ENCODE peak calls at places on chromosome 13, in six cellular contexts. G, W, A, C, Q and B are unnamed samples. For H3K4me1, the result is how much of the 10 kb centered on the place peaks cover.

GRCh38 chr13:75754936-75755335 is 118.8 kb downstream of the LMO7 start:
- DNase-seq in C (no peak), G (no peak), W (no peak), A (no peak), Q (no peak), B (no peak)

GRCh38 chr13:108834193-108834592 is 204.8 kb downstream of the MYO16 start:
- DNase-seq in W (no peak), G (no peak), Q (no peak), A (no peak), C (peak), B (no peak)

GRCh38 chr13:104831823-104832222 is 1703.6 kb downstream of the EFNB2 start:
- DNase-seq in G (no peak), A (no peak), Q (no peak), C (no peak), W (no peak), B (no peak)

GRCh38 chr13:102555914-102556553 is 40.8 kb upstream of the TPP2 start:
- DNase-seq in G (no peak), Q (peak), W (no peak), A (no peak), C (peak), B (no peak)

GRCh38 chr13:57470491-57470890 is 161.1 kb upstream of the PCDH17 start:
- DNase-seq in W (no peak), Q (no peak), G (no peak), A (no peak), C (no peak), B (no peak)

GRCh38 chr13:112055032-112055416 is 11.9 kb upstream of the SOX1 start:
- DNase-seq in W (no peak), A (no peak), C (no peak), Q (no peak), G (no peak), B (no peak)

GRCh38 chr13:107079423-107080099 is 511.6 kb upstream of the ARGLU1 start:
- DNase-seq in Q (no peak), W (no peak), C (no peak), G (no peak), A (no peak), B (no peak)

GRCh38 chr13:92355213-92355612 is 871.4 kb upstream of the GPC6 start:
- DNase-seq in A (no peak), C (peak), W (no peak), Q (no peak), G (no peak), B (no peak)

GRCh38 chr13:49366841-49367240 is 77.0 kb downstream of the CAB39L start:
- DNase-seq in G (no peak), W (no peak), C (no peak), A (peak), Q (no peak), B (no peak)

GRCh38 chr13:98873377-98874028 is 104.4 kb downstream of the DOCK9 start:
- DNase-seq in Q (no peak), A (no peak), G (no peak), W (no peak), C (no peak), B (no peak)

GRCh38 chr13:107680115-107680514 is 535.2 kb downstream of the LIG4 start:
- DNase-seq in C (no peak), W (no peak), A (no peak), G (no peak), Q (no peak), B (no peak)

GRCh38 chr13:30346159-30346788 is 38.9 kb upstream of the KATNAL1 start:
- DNase-seq in G (no peak), A (peak), W (no peak), Q (peak), C (no peak), B (no peak)

GRCh38 chr13:97369269-97369893 is 64.6 kb upstream of the RAP2A start:
- DNase-seq in W (no peak), Q (peak), C (no peak), G (no peak), A (no peak), B (no peak)
- H3K4me3 ChIP-seq in W (no peak), Q (peak), C (no peak), G (peak), A (peak), B (peak)

GRCh38 chr13:29105779-29106178 is 285.6 kb downstream of the MTUS2 start:
- DNase-seq in C (no peak), A (no peak), G (no peak), W (no peak), Q (no peak), B (no peak)
- TF ChIP-seq CTCF in C (no peak), A (no peak), G (no peak), W (no peak), Q (no peak), B (peak)

GRCh38 chr13:114110091-114110829 is 22.2 kb downstream of the RASA3 start:
- DNase-seq in Q (peak), G (peak), C (no peak), A (peak), W (no peak), B (peak)
- H3K4me1 ChIP-seq in Q (under half), G (under half), C (under half), A (half or more), W (under half), B (under half)

DNA sequence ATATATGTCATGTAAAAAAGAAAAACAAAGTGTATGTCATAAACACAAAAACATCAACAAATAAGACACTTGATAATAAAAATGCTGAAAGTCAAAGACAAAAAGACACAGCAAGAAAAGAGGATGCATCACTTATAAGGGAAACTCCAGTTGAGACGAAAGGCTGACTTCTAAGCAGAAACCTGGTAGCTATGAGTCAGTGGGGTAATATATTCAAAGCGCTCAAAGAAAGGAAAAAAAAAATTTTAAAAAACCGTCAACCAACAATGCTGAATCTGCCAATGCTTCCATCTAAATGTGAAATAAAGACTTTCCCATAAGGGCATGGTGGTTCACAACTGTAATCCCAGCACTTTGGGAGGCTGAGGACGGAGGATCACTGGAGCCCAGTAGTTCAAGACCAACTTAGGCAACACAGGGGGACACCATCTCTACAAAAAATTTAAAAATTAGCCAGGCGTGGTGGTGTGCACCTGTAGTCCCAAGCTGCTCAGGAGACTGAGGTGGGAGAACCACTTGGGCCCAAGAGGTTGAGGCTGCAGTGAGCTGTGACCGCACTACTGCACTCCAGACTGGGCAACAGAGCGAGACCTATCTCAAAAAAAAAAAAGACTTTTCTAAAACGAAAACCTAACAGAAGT is 24.0 kb downstream of the USP12 start:
- DNase-seq in C (no peak), G (no peak), A (no peak), W (no peak), Q (no peak), B (no peak)
- H3K4me3 ChIP-seq in C (no peak), G (no peak), A (no peak), W (no peak), Q (no peak), B (no peak)